ENCODE peak calls at places on chromosomes 16 and 17, in four cellular contexts. Q is WTC11, S is K562, F is HepG2. I is an unnamed sample.

GRCh38 chr16:14186007-14186953 is 115.2 kb downstream of the MRTFB start:
- DNase-seq in Q (peak), F (no peak), S (no peak), I (peak)

GRCh38 chr17:704111-704864 is 10.4 kb downstream of the VPS53 start:
- DNase-seq in F (no peak), Q (no peak), S (no peak), I (no peak)

GRCh38 chr17:78133971-78134898 is 3.7 kb downstream of the TMC8 start:
- DNase-seq in F (peak), S (peak), Q (peak), I (peak)

GRCh38 chr17:57599271-57600045 is 145.6 kb downstream of the CCDC182 start:
- DNase-seq in F (no peak), Q (no peak), S (no peak), I (no peak)

GRCh38 chr16:29898786-29899515 is 399 bp downstream of the SEZ6L2 start:
- DNase-seq in S (no peak), Q (peak), F (no peak), I (peak)

GRCh38 chr17:31564883-31565297 is 173.4 kb downstream of the RAB11FIP4 start:
- DNase-seq in S (no peak), F (no peak), Q (peak), I (peak)

GRCh38 chr17:57097832-57098421 is 12.9 kb downstream of the AKAP1 start:
- DNase-seq in Q (no peak), F (no peak), S (no peak), I (peak)

GRCh38 chr16:17277981-17278381 is 192.8 kb downstream of the XYLT1 start:
- DNase-seq in F (peak), S (peak), Q (peak), I (no peak)

GRCh38 chr17:69473801-69474170 is 59.3 kb downstream of the MAP2K6 start:
- DNase-seq in S (no peak), F (no peak), Q (no peak), I (no peak)

GRCh38 chr17:62657664-62658063 is 30.2 kb downstream of the MRC2 start:
- DNase-seq in Q (peak), S (no peak), F (no peak), I (peak)

GRCh38 chr17:49821916-49822315 is 26.0 kb downstream of the TAC4 start:
- DNase-seq in F (no peak), S (no peak), Q (no peak), I (no peak)

GRCh38 chr17:55704412-55704811 is 18.3 kb downstream of the TMEM100 start:
- DNase-seq in S (no peak), F (no peak), Q (no peak), I (no peak)

GRCh38 chr17:72151565-72152391 is 31.0 kb downstream of the SOX9 start:
- DNase-seq in Q (peak), S (peak), F (peak), I (peak)

GRCh38 chr17:58783380-58783779 is 27.7 kb downstream of the PPM1E start:
- DNase-seq in F (no peak), S (peak), Q (no peak), I (no peak)

GRCh38 chr17:75623386-75623785 is 9.8 kb upstream of the SMIM5 start:
- DNase-seq in Q (no peak), S (no peak), F (no peak), I (no peak)

GRCh38 chr17:237406-237955 is 56.0 kb upstream of the DOC2B start:
- DNase-seq in F (no peak), S (no peak), Q (peak), I (no peak)

GRCh38 chr17:46769531-46770438 is 48.7 kb downstream of the WNT3 start:
- DNase-seq in S (no peak), Q (no peak), F (no peak), I (peak)

GRCh38 chr17:18968945-18969887 is 17.3 kb downstream of the SLC5A10 start:
- DNase-seq in S (peak), Q (no peak), F (no peak), I (no peak)

GRCh38 chr16:69240336-69240735 is 53.4 kb downstream of the SNTB2 start:
- DNase-seq in Q (no peak), S (no peak), F (no peak), I (no peak)

GRCh38 chr16:70711211-70711978 is 25.5 kb upstream of the MTSS2 start:
- DNase-seq in S (no peak), Q (no peak), F (peak), I (no peak)

GRCh38 chr16:5633845-5634440 is 536.3 kb upstream of the EEF2KMT start:
- DNase-seq in S (peak), F (peak), Q (no peak), I (peak)

GRCh38 chr17:7323731-7324437 is 5.3 kb downstream of the NEURL4 start:
- DNase-seq in S (peak), F (no peak), Q (peak), I (peak)

GRCh38 chr17:78415821-78416301 is 37.4 kb downstream of the PGS1 start:
- DNase-seq in S (no peak), Q (no peak), F (no peak), I (no peak)

GRCh38 chr17:142876-143784 is 5.8 kb downstream of the SCGB1C2 start:
- DNase-seq in Q (no peak), S (no peak), F (no peak), I (no peak)

GRCh38 chr17:57935833-57936807 is 19.1 kb downstream of the CUEDC1 start:
- DNase-seq in F (peak), Q (no peak), S (no peak), I (peak)

GRCh38 chr17:7557825-7558543 is 566 bp upstream of the TNFSF13 start:
- DNase-seq in F (peak), Q (peak), S (no peak), I (peak)

GRCh38 chr17:13931111-13931526 is 138.2 kb upstream of the COX10 start:
- DNase-seq in Q (no peak), F (no peak), S (no peak), I (no peak)

DNA sequence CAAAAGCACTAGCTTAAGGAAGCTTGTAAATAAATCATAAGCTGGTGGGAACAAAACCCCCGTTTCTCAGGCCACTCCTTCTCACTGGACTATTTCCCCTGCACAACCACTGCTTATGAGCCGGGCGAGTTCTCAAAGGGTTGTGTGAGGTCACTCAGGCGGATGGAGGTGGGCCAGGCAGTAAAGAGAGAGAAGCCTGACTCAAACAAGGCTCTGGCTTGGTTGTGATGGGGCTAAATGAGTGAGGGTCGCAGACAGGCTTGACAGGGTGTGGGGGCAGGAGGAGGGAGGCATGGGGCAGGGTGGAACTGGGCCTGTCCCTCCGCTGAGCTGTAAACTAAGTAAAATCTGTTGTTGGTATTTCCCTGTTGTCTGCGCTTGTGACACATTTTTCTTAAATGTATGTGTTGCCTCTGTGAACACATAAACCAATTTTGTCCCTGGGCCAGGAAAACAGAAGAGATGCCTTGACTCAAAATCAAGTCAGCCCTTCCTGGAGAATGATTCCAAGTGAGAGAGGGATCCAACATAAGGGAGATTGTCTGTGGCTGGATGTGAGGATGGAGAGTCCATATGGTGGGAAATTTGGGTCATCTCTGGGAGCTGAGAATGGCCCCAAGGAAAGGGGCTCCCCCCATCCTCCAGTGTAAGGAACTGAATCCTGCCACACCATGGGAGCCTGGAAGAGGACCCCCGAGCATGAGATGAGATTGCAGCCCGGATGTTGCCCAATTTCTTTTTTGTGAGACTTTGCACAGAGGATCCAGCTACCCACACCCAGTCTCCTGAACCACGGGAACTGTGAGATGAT is 13.7 kb downstream of the CRYM start:
- DNase-seq in F (peak), Q (no peak), S (peak), I (no peak)
- TF ChIP-seq FOXJ3 in F (no peak), Q (no peak), S (no peak), I (no peak)

GRCh38 chr16:1152123-1152638 is 725 bp upstream of the CACNA1H start:
- DNase-seq in F (no peak), S (no peak), Q (peak), I (no peak)

GRCh38 chr16:1149101-1149636 is 3.7 kb upstream of the CACNA1H start:
- DNase-seq in S (no peak), F (no peak), Q (no peak), I (no peak)

GRCh38 chr16:1151424-1152122 is 1.3 kb upstream of the CACNA1H start:
- DNase-seq in Q (no peak), F (no peak), S (no peak), I (no peak)

GRCh38 chr16:1152651-1153259 is at the start of gene CACNA1H:
- DNase-seq in Q (peak), F (no peak), S (peak), I (peak)

GRCh38 chr16:1150511-1150982 is 2.4 kb upstream of the CACNA1H start:
- DNase-seq in F (peak), S (peak), Q (peak), I (no peak)
- TF ChIP-seq FOXJ3 in F (no peak), S (no peak), Q (no peak), I (no peak)

DNA sequence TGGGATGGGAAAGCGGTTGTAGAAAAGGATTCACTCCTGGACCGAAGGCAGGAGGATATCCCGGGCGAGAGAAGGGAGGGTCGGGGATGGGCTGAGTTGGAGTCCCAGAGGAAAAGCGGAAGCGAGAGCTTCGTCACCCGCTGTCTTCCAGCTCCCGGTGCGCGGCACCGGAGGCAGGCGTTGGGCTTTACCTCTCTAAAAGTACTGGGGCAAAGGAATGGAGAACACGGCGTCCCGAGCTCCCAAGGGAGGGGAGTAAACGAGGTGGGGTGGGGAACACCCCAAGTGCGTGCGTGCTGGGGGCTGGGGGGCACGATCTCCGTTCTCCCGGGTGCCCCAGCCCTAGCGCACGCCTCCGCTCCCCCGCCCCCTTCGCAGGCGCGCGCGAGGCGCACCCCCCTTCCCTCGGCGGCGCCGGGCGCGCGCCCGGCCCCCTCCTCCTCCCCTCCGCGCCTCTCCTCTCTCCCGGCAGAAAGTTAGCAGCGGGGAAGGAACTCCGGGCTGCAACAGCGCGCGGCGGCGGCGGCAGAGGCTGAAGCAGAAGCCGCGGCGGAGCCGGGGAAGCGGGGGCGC is at the start of gene HS3ST4:
- DNase-seq in S (no peak), F (no peak), Q (peak), I (peak)
- TF ChIP-seq FOXJ3 in S (no peak), F (no peak), Q (no peak), I (no peak)

GRCh38 chr17:73397856-73398540 is 86.2 kb upstream of the CDC42EP4 start:
- DNase-seq in Q (no peak), F (no peak), S (no peak), I (no peak)

GRCh38 chr17:73397278-73397826 is 85.6 kb upstream of the CDC42EP4 start:
- DNase-seq in F (no peak), Q (no peak), S (no peak), I (no peak)

GRCh38 chr17:73399056-73399455 is 87.3 kb upstream of the CDC42EP4 start:
- DNase-seq in Q (no peak), F (no peak), S (no peak), I (no peak)

GRCh38 chr17:73394523-73395450 is 83.0 kb upstream of the CDC42EP4 start:
- DNase-seq in Q (no peak), S (no peak), F (no peak), I (no peak)

GRCh38 chr17:73396429-73397277 is 84.9 kb upstream of the CDC42EP4 start:
- DNase-seq in F (peak), S (no peak), Q (no peak), I (no peak)
- TF ChIP-seq FOXJ3 in F (no peak), S (no peak), Q (no peak), I (no peak)

GRCh38 chr16:76955629-76956028 is 235.4 kb upstream of the MON1B start:
- DNase-seq in Q (no peak), S (no peak), F (no peak), I (no peak)
- TF ChIP-seq FOXJ3 in Q (no peak), S (no peak), F (no peak), I (no peak)

GRCh38 chr16:56999409-57000270 is 10.3 kb downstream of the NLRC5 start:
- DNase-seq in F (no peak), S (no peak), Q (no peak), I (no peak)

GRCh38 chr16:57001026-57001669 is 11.8 kb downstream of the NLRC5 start:
- DNase-seq in S (no peak), F (no peak), Q (no peak), I (no peak)

GRCh38 chr16:56998861-56999260 is 9.5 kb downstream of the NLRC5 start:
- DNase-seq in Q (no peak), S (no peak), F (no peak), I (no peak)

GRCh38 chr16:56998352-56998751 is 9.0 kb downstream of the NLRC5 start:
- DNase-seq in F (no peak), S (no peak), Q (no peak), I (no peak)

GRCh38 chr16:57000271-57001025 is 11.1 kb downstream of the NLRC5 start:
- DNase-seq in Q (no peak), S (no peak), F (no peak), I (no peak)
- TF ChIP-seq FOXJ3 in Q (no peak), S (no peak), F (no peak), I (no peak)

DNA sequence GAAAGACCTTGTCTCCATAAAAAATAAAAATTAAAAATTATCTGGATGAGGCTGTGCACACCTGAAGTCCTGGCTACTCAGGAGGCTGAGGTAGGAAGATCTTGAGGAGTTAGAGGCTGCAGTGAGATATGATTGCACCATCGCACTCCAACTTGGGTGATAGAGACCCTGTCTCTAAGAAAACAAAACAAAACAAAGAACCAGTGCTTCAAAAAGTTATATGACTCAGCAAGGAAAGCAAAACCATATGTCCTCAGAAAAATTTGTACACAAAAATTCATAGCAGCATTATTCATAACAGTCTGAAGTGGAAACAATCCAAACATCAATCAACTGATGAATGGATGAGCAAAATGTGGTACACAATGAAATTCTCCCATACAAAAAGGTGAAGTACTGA is 48.9 kb downstream of the SLFN5 start:
- DNase-seq in F (no peak), Q (no peak), S (no peak), I (no peak)
- TF ChIP-seq FOXJ3 in F (no peak), Q (no peak), S (no peak), I (no peak)

GRCh38 chr16:72198021-72198420 is 26.1 kb upstream of the PMFBP1 start:
- DNase-seq in S (no peak), F (no peak), Q (no peak), I (peak)
- TF ChIP-seq FOXJ3 in S (no peak), F (no peak), Q (no peak), I (peak)